ENCODE peak calls at places on chromosomes 11 and 22, in six cellular contexts. X is tibial artery, P is dorsolateral prefrontal cortex, M is right lobe of liver, O is Right ventricle myocardium inferior, N is RWPE1. V is an unnamed sample.

GRCh38 chr11:764322-765024 is 12.8 kb downstream of the GATD1 start:
- DNase-seq in P (no peak), X (no peak), N (no peak), O (no peak), M (no peak), V (no peak)

GRCh38 chr11:109796253-109796652 is 296.9 kb upstream of the ZC3H12C start:
- DNase-seq in P (no peak), M (no peak), O (no peak), N (no peak), X (no peak), V (peak; percentile 55)

GRCh38 chr11:112321521-112322172 is 61.0 kb upstream of the PLET1 start:
- DNase-seq in O (no peak), X (no peak), N (peak; percentile 89), M (peak; percentile 92), P (no peak), V (peak; percentile 97)

GRCh38 chr22:23847991-23848864 is 9.4 kb upstream of the DERL3 start:
- DNase-seq in X (no peak), N (no peak), O (no peak), P (no peak), M (no peak), V (no peak)

GRCh38 chr11:125554038-125554437 is 15.2 kb upstream of the EI24 start:
- DNase-seq in P (no peak), X (no peak), O (no peak), M (no peak), N (no peak), V (no peak)

GRCh38 chr11:59196777-59197176 is 15.9 kb downstream of the MPEG1 start:
- DNase-seq in O (no peak), M (peak; percentile 60), X (no peak), P (no peak), N (no peak), V (no peak)

GRCh38 chr11:34512810-34513673 is 552 bp downstream of the ELF5 start:
- DNase-seq in M (peak; percentile 68), O (no peak), P (peak; percentile 56), N (peak; percentile 53), X (peak; percentile 28), V (peak; percentile 46)

GRCh38 chr22:26182723-26183122 is 13.5 kb downstream of the SEZ6L start:
- DNase-seq in N (no peak), O (no peak), M (no peak), X (no peak), P (no peak), V (no peak)